ENCODE peak calls at places on chromosomes 16 and 17, in ten cellular contexts. J is OCI-LY7, P is colonic mucosa, B is PC-9, D is cardiac muscle cell, G is left lung, Z is neural progenitor cell, N is mammary epithelial cell, S is tibial artery, U is right cardiac atrium. C is an unnamed sample. For H3K4me1, the result is how much of the 10 kb centered on the place peaks cover.

GRCh38 chr16:11635127-11635652 is 33.1 kb upstream of the SNN start:
- DNase-seq in J (no peak), Z (no peak), D (no peak), S (no peak), N (no peak), U (no peak), G (peak), B (no peak), P (peak), C (no peak)

GRCh38 chr16:84194470-84195200 is 3.7 kb downstream of the ADAD2 start:
- DNase-seq in Z (no peak), P (no peak), G (no peak), U (no peak), B (no peak), N (no peak), D (no peak), J (no peak), S (no peak), C (no peak)

GRCh38 chr17:60080545-60080944 is 1.8 kb upstream of the HEATR6 start:
- DNase-seq in Z (no peak), D (no peak), N (peak), P (no peak), B (peak), S (no peak), G (no peak), J (no peak), U (no peak), C (no peak)

GRCh38 chr17:57566724-57567123 is 178.4 kb downstream of the CCDC182 start:
- DNase-seq in B (no peak), G (peak), S (no peak), Z (no peak), U (no peak), P (no peak), N (peak), J (no peak), D (no peak), C (no peak)

GRCh38 chr16:57534881-57535658 is 1.3 kb downstream of the CCDC102A start:
- DNase-seq in N (no peak), S (no peak), U (no peak), Z (no peak), B (no peak), P (peak), D (no peak), J (no peak), G (no peak), C (no peak)

GRCh38 chr16:9034056-9034455 is 57.4 kb upstream of the HAPSTR1 start:
- DNase-seq in B (no peak), N (no peak), Z (no peak), P (no peak), S (no peak), U (no peak), D (no peak), J (no peak), G (no peak), C (no peak)

GRCh38 chr17:5821813-5822212 is 237.5 kb upstream of the NLRP1 start:
- DNase-seq in B (no peak), G (no peak), S (no peak), J (no peak), N (no peak), Z (no peak), U (no peak), P (no peak), D (no peak), C (no peak)

GRCh38 chr16:19071811-19072777 is 4.7 kb downstream of the COQ7 start:
- DNase-seq in Z (peak), G (no peak), P (peak), B (peak), U (peak), N (peak), S (no peak), D (peak), J (peak), C (no peak)

GRCh38 chr16:66171578-66171977 is 194.9 kb upstream of the CDH5 start:
- DNase-seq in G (no peak), J (no peak), S (no peak), D (no peak), P (no peak), B (no peak), U (no peak), N (no peak), Z (no peak), C (no peak)

GRCh38 chr16:55506083-55506482 is 2.8 kb upstream of the LPCAT2 start:
- DNase-seq in D (no peak), G (no peak), B (no peak), U (no peak), P (peak), S (peak), J (no peak), N (no peak), Z (no peak), C (no peak)

GRCh38 chr16:23209606-23210005 is 27.1 kb downstream of the SCNN1G start:
- DNase-seq in N (no peak), G (no peak), P (no peak), J (no peak), U (no peak), B (no peak), Z (no peak), D (no peak), S (no peak), C (no peak)

GRCh38 chr16:3846595-3847091 is 33.9 kb downstream of the CREBBP start:
- DNase-seq in N (no peak), B (no peak), S (no peak), G (no peak), P (no peak), U (no peak), J (no peak), Z (no peak), D (no peak), C (no peak)

GRCh38 chr17:34177642-34178041 is 77.4 kb upstream of the CCL2 start:
- DNase-seq in G (no peak), N (no peak), S (no peak), P (no peak), J (no peak), D (peak), Z (no peak), U (no peak), B (no peak), C (no peak)

GRCh38 chr17:74354123-74354522 is 7.5 kb downstream of the BTBD17 start:
- DNase-seq in Z (peak), S (peak), J (peak), D (no peak), G (no peak), B (no peak), U (peak), N (no peak), P (peak), C (peak)

GRCh38 chr16:66931665-66932064 is 2.5 kb downstream of the CIAO2B start:
- DNase-seq in S (no peak), N (no peak), U (no peak), J (no peak), P (no peak), G (no peak), B (no peak), Z (no peak), D (no peak), C (no peak)

GRCh38 chr16:58507963-58508670 is 7.2 kb upstream of the SETD6 start:
- DNase-seq in S (no peak), N (no peak), G (peak), P (no peak), D (no peak), B (no peak), J (no peak), U (no peak), Z (no peak), C (no peak)

GRCh38 chr16:78844028-78844427 is 744.6 kb downstream of the WWOX start:
- DNase-seq in J (no peak), N (no peak), P (no peak), Z (no peak), S (no peak), B (no peak), U (no peak), D (no peak), G (no peak), C (no peak)

GRCh38 chr16:8847623-8848022 is 21.2 kb downstream of the CARHSP1 start:
- DNase-seq in B (no peak), U (no peak), J (no peak), Z (no peak), N (no peak), D (no peak), G (no peak), S (no peak), P (no peak), C (no peak)

GRCh38 chr16:72523087-72523486 is 351.1 kb upstream of the PMFBP1 start:
- DNase-seq in J (no peak), D (no peak), B (no peak), S (no peak), P (no peak), N (no peak), G (no peak), U (no peak), Z (no peak), C (no peak)

GRCh38 chr17:4616456-4616855 is 25.0 kb downstream of the ALOX15 start:
- DNase-seq in U (no peak), J (no peak), B (no peak), S (no peak), Z (no peak), D (no peak), N (no peak), P (no peak), G (no peak), C (no peak)

GRCh38 chr17:250487-251300 is 69.2 kb upstream of the DOC2B start:
- DNase-seq in U (no peak), S (no peak), N (no peak), P (no peak), B (no peak), J (no peak), D (no peak), Z (no peak), G (peak), C (no peak)

GRCh38 chr17:79664925-79665738 is 54.3 kb upstream of the RBFOX3 start:
- DNase-seq in G (peak), Z (peak), N (peak), J (no peak), D (peak), P (peak), U (peak), B (peak), S (peak), C (no peak)

GRCh38 chr16:59478806-59479205 is 744.7 kb upstream of the GOT2 start:
- DNase-seq in P (no peak), J (no peak), G (no peak), Z (no peak), D (no peak), N (peak), U (no peak), S (no peak), B (no peak), C (no peak)

GRCh38 chr16:25747160-25747758 is 55.5 kb downstream of the HS3ST4 start:
- DNase-seq in B (no peak), U (no peak), S (no peak), G (no peak), D (no peak), Z (peak), P (no peak), N (no peak), J (peak), C (no peak)

GRCh38 chr16:76899767-76900166 is 291.2 kb upstream of the MON1B start:
- DNase-seq in D (no peak), N (no peak), S (no peak), B (no peak), P (no peak), Z (no peak), G (no peak), U (no peak), J (no peak), C (no peak)

GRCh38 chr16:79814124-79814523 is 213.6 kb upstream of the MAF start:
- DNase-seq in B (no peak), P (no peak), Z (no peak), D (no peak), U (no peak), N (peak), J (no peak), S (no peak), G (no peak), C (no peak)

GRCh38 chr16:50272111-50272571 is 5.8 kb downstream of the ADCY7 start:
- DNase-seq in Z (no peak), G (peak), J (no peak), P (no peak), B (peak), U (peak), S (no peak), N (no peak), D (no peak), C (no peak)

GRCh38 chr17:32264140-32264799 is 1.4 kb upstream of the RHBDL3 start:
- DNase-seq in Z (peak), B (no peak), D (no peak), J (no peak), S (no peak), N (no peak), G (no peak), U (no peak), P (no peak), C (no peak)

GRCh38 chr17:42581744-42582270 is 4.3 kb upstream of the PSMC3IP start:
- DNase-seq in S (no peak), J (no peak), U (no peak), N (no peak), G (no peak), D (no peak), Z (no peak), B (no peak), P (no peak), C (no peak)

GRCh38 chr16:86059253-86060171 is 160.6 kb downstream of the IRF8 start:
- DNase-seq in S (no peak), U (peak), N (no peak), G (peak), B (no peak), Z (no peak), D (peak), J (no peak), P (peak), C (no peak)

GRCh38 chr17:79117905-79118487 is 43.4 kb downstream of the ENGASE start:
- DNase-seq in U (no peak), B (no peak), G (no peak), Z (no peak), D (no peak), N (no peak), P (no peak), J (no peak), S (no peak), C (no peak)

GRCh38 chr17:77935121-77935571 is 23.4 kb upstream of the TNRC6C start:
- DNase-seq in N (no peak), G (no peak), D (no peak), B (no peak), U (no peak), J (no peak), P (no peak), Z (peak), S (no peak), C (no peak)

GRCh38 chr17:77929871-77930436 is 28.5 kb upstream of the TNRC6C start:
- DNase-seq in P (no peak), U (no peak), G (no peak), S (no peak), D (no peak), Z (no peak), N (no peak), B (no peak), J (no peak), C (no peak)

GRCh38 chr17:77930780-77931768 is 27.4 kb upstream of the TNRC6C start:
- DNase-seq in Z (no peak), D (no peak), U (no peak), N (no peak), G (no peak), B (no peak), J (no peak), S (no peak), P (no peak), C (no peak)

GRCh38 chr17:77936881-77937280 is 21.6 kb upstream of the TNRC6C start:
- DNase-seq in N (no peak), J (no peak), P (no peak), Z (no peak), D (no peak), G (no peak), U (no peak), B (no peak), S (no peak), C (no peak)

DNA sequence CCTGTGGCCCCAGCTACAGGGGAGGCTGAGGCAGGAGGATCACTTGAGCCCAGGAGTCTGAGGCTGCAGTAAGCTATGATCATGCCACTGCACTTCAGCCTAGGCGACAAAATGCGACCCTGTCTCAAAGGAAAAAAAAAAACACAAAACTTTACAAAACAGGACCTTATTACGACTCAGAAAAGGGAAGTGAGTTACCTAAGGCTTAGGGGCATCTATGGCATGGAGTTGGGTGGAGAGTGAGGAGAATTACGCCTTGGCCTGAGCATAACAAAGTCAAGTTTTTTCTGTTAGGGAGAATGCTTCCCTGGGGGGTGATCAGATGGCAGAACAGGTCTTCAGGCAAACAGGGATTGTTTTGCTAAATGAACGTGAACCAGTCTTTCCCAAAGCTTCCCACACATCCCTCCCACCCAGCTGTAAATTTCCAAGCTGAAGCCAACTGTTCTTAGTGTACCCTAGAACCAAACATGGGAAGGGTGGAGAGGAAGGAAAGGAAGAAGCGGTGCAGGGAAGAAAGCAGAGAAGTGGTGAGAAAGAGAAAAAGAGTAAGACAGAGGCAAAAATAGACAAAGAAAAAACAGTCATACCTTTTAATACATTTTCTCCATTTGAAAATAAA is 24.6 kb upstream of the TNRC6C start:
- DNase-seq in S (no peak), P (no peak), Z (no peak), N (no peak), G (no peak), U (no peak), D (no peak), B (no peak), J (no peak), C (no peak)
- H3K27ac ChIP-seq in S (no peak), P (no peak), Z (no peak), N (no peak), G (no peak), U (no peak), D (no peak), B (no peak), J (no peak), C (no peak)

GRCh38 chr16:16076400-16076901 is 127.0 kb downstream of the ABCC1 start:
- DNase-seq in D (no peak), J (no peak), P (no peak), Z (no peak), N (no peak), G (no peak), B (no peak), U (no peak), S (no peak), C (no peak)
- H3K4me1 ChIP-seq in D (under half), J (under half), P (under half), Z (under half), N (under half), G (under half), B (under half), U (under half), S (under half), C (under half)

DNA sequence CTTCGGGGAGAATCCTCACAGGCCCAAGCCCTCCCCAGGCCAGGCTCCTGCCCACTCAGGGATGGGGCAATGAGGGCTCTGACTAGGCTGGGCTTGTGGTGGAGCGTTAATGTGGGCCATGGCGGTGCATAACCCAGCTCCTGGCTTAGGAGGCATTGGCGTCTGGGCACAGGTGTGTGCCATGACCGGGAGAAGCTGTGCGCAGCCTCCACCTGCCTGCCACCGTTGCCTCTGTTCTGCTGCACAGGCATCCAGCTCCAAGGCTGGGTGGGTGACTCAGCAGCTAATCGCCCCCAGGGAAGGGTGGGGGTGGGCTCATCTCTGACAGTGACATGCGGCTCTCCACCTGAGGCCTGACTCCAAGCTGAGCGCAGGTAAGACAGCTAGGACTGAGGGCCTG is 3.5 kb upstream of the ARHGAP27 start:
- DNase-seq in G (peak), U (no peak), P (no peak), D (no peak), J (no peak), S (no peak), N (no peak), Z (no peak), B (no peak), C (no peak)
- H3K27ac ChIP-seq in G (no peak), U (no peak), P (no peak), D (no peak), J (no peak), S (no peak), N (no peak), Z (no peak), B (no peak), C (no peak)

GRCh38 chr17:82298538-82299421 is 18.6 kb downstream of the CD7 start:
- DNase-seq in Z (no peak), D (no peak), N (no peak), U (no peak), S (no peak), G (peak), J (no peak), B (no peak), P (no peak), C (no peak)

GRCh38 chr17:82300228-82300627 is 17.2 kb downstream of the CD7 start:
- DNase-seq in U (peak), J (no peak), B (no peak), Z (no peak), D (no peak), P (no peak), G (peak), N (no peak), S (no peak), C (no peak)

GRCh38 chr17:82297804-82298537 is 19.4 kb downstream of the CD7 start:
- DNase-seq in P (peak), U (peak), N (peak), J (peak), S (peak), G (peak), B (peak), D (peak), Z (no peak), C (peak)

GRCh38 chr17:82300707-82301270 is 16.6 kb downstream of the CD7 start:
- DNase-seq in G (peak), B (no peak), N (peak), D (peak), Z (peak), J (peak), P (peak), U (peak), S (no peak), C (no peak)

DNA sequence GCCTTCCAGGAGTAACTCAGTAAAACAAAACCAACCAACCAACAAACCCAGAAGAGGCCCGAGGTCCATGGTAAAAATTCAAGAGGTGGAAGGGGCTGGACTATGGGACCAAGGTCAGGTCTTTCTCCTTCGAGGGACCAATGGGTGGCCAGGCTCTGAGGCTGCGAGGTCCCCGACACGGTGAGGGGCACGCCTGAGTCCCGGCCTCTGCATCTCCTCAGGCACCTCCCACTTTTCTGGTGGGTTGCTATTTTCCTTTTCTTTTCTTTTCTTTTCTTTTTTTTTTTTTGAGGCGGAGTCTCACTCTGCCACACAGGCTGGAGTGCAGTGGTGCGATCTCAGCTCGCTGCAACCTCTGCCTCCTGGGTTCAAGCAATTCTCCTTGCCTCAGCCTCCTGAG is 18.0 kb downstream of the CD7 start:
- DNase-seq in Z (no peak), N (no peak), U (no peak), G (peak), S (no peak), B (no peak), D (no peak), J (no peak), P (no peak), C (no peak)
- H3K4me1 ChIP-seq in Z (under half), N (half or more), U (under half), G (under half), S (under half), B (under half), D (under half), J (under half), P (under half), C (half or more)

DNA sequence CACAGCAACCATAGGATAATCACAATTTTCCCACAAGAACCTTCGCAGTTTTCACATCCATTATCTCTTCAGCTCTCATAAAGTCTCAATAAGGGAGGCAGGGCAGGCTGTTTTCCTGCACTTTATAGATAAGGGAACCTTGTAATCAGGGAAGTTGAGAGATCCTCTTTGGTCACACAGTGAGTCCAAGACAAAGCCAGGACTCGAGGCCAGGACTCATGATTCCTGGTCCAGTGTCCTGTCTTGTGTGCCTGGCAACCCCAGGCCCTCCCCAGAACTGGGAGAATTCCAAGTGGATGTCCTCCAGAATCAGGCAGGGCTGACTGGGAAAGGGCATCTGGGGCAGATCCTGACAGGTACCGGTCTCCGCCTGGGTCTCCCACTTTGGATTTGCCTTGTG is 23.1 kb upstream of the PHF12 start:
- DNase-seq in G (no peak), U (no peak), S (no peak), J (no peak), D (no peak), Z (no peak), P (no peak), N (no peak), B (no peak), C (no peak)
- H3K27ac ChIP-seq in G (no peak), U (no peak), S (no peak), J (no peak), D (peak), Z (no peak), P (no peak), N (no peak), B (no peak), C (no peak)

C was measured in Panc1.